ENCODE peak calls at places on chromosomes 11 and 22, in nine cellular contexts. G, Y, B, D, E, M, C, H and X are unnamed samples. For H3K4me1, the result is how much of the 10 kb centered on the place peaks cover.

GRCh38 chr11:95690100-95690499 is 99.5 kb downstream of the FAM76B start:
- DNase-seq in G (no peak), Y (no peak), B (no peak), D (no peak), E (no peak), M (no peak), C (no peak), H (no peak), X (no peak)

GRCh38 chr11:64306876-64307622 is 1.7 kb downstream of the ESRRA start:
- DNase-seq in G (peak), Y (no peak), B (peak), D (no peak), E (peak), M (no peak), C (peak), H (peak), X (no peak)

GRCh38 chr11:58024601-58025091 is 965 bp downstream of the OR9Q1 start:
- DNase-seq in G (peak), Y (no peak), B (peak), D (no peak), E (no peak), M (peak), C (no peak), H (no peak), X (no peak)

GRCh38 chr11:105377870-105378269 is 232.0 kb upstream of the GRIA4 start:
- DNase-seq in G (no peak), Y (no peak), B (no peak), D (no peak), E (no peak), M (no peak), C (no peak), H (no peak), X (no peak)

GRCh38 chr22:43812890-43813289 is 785 bp upstream of the EFCAB6 start:
- DNase-seq in G (no peak), Y (no peak), B (no peak), D (no peak), E (no peak), M (no peak), C (no peak), H (no peak), X (no peak)

GRCh38 chr11:101552893-101553292 is 30.9 kb downstream of the TRPC6 start:
- DNase-seq in G (no peak), Y (no peak), B (no peak), D (no peak), E (no peak), M (no peak), C (no peak), H (no peak), X (no peak)

GRCh38 chr11:129041611-129042018 is 98.9 kb upstream of the TP53AIP1 start:
- DNase-seq in G (no peak), Y (no peak), B (no peak), D (no peak), E (no peak), M (no peak), C (no peak), H (no peak), X (no peak)

GRCh38 chr11:99383628-99384300 is 363.0 kb downstream of the CNTN5 start:
- DNase-seq in G (no peak), Y (no peak), B (no peak), D (no peak), E (no peak), M (no peak), C (no peak), H (no peak), X (no peak)

GRCh38 chr11:87726511-87726910 is 448.7 kb downstream of the RAB38 start:
- DNase-seq in G (no peak), Y (no peak), B (no peak), D (no peak), E (no peak), M (no peak), C (no peak), H (no peak), X (no peak)

GRCh38 chr11:94767701-94768601 is at the start of gene AMOTL1:
- DNase-seq in G (peak), Y (peak), B (peak), D (peak), E (peak), M (peak), C (no peak), H (no peak), X (peak)

GRCh38 chr22:44384563-44384940 is 71.8 kb upstream of the SHISAL1 start:
- DNase-seq in G (no peak), Y (no peak), B (no peak), D (no peak), E (peak), M (no peak), C (no peak), H (no peak), X (no peak)

GRCh38 chr22:19524170-19525115 is at the start of gene CLDN5:
- DNase-seq in G (no peak), Y (no peak), B (no peak), D (peak), E (no peak), M (peak), C (no peak), H (no peak), X (no peak)

GRCh38 chr22:30304495-30305244 is 15.4 kb upstream of the CASTOR1 start:
- DNase-seq in G (peak), Y (no peak), B (peak), D (no peak), E (no peak), M (no peak), C (no peak), H (no peak), X (no peak)

GRCh38 chr11:15920856-15921629 is 435.3 kb downstream of the SOX6 start:
- DNase-seq in G (no peak), Y (no peak), B (no peak), D (no peak), E (no peak), M (no peak), C (no peak), H (no peak), X (no peak)

GRCh38 chr22:37708580-37709444 is 12.0 kb downstream of the TRIOBP start:
- DNase-seq in G (no peak), Y (no peak), B (no peak), D (no peak), E (no peak), M (no peak), C (no peak), H (no peak), X (no peak)

GRCh38 chr22:41563051-41563711 is 2.4 kb downstream of the CSDC2 start:
- DNase-seq in G (no peak), Y (no peak), B (no peak), D (peak), E (no peak), M (no peak), C (peak), H (no peak), X (no peak)

GRCh38 chr11:46480909-46481308 is 89.3 kb upstream of the CHRM4 start:
- DNase-seq in G (no peak), Y (no peak), B (no peak), D (no peak), E (no peak), M (no peak), C (no peak), H (no peak), X (no peak)

GRCh38 chr22:22920910-22921550 is 33.4 kb downstream of the IGLL5 start:
- DNase-seq in G (no peak), Y (no peak), B (no peak), D (no peak), E (no peak), M (no peak), C (no peak), H (no peak), X (no peak)

GRCh38 chr11:12455938-12456337 is 78.6 kb downstream of the PARVA start:
- DNase-seq in G (no peak), Y (no peak), B (no peak), D (no peak), E (no peak), M (no peak), C (no peak), H (no peak), X (no peak)

GRCh38 chr11:76574406-76574805 is 96.1 kb downstream of the LRRC32 start:
- DNase-seq in G (no peak), Y (no peak), B (no peak), D (no peak), E (no peak), M (no peak), C (no peak), H (no peak), X (no peak)

GRCh38 chr22:39136317-39136716 is 16.2 kb downstream of the CBX7 start:
- DNase-seq in G (no peak), Y (no peak), B (no peak), D (no peak), E (peak), M (no peak), C (no peak), H (no peak), X (no peak)

GRCh38 chr22:40491990-40492631 is 121.7 kb downstream of the SGSM3 start:
- DNase-seq in G (no peak), Y (no peak), B (no peak), D (peak), E (no peak), M (no peak), C (no peak), H (no peak), X (no peak)

DNA sequence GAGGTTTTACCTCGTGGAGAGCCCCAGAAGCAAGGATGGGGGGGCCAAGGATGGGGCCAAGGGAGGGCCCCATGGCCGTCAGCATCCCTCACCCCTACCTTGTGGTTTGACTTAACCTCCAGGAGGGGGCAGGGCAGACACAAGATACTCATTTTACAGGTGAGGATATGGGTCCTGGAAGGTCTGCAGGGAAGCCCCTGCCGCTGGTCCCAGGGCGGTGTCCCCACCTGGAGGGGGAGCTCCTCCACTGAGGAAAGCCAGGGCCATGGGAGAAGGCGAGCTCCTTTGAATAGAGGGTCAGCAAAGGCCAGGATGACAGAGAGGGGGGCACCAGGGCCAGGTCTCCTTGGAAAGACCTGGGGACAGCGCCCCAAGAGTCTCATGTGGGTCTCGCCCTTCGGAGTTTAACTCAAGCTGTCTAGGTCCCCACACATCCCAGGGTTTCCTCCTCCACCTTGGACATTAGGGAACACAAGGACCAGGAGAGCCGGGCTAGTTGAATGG is 5.9 kb upstream of the ADORA2A start:
- DNase-seq in G (no peak), Y (peak), B (no peak), D (peak), E (no peak), M (no peak), C (peak), H (no peak), X (no peak)
- H3K27ac ChIP-seq in G (no peak), Y (no peak), B (no peak), D (no peak), E (no peak), M (no peak), C (no peak), H (no peak), X (no peak)

GRCh38 chr11:11292839-11293238 is 60.2 kb downstream of the CSNK2A3 start:
- DNase-seq in G (no peak), Y (no peak), B (no peak), D (no peak), E (peak), M (no peak), C (no peak), H (no peak), X (no peak)

GRCh38 chr11:11293798-11294611 is 59.0 kb downstream of the CSNK2A3 start:
- DNase-seq in G (no peak), Y (no peak), B (no peak), D (no peak), E (peak), M (no peak), C (no peak), H (no peak), X (no peak)

GRCh38 chr11:11290354-11290753 is 62.7 kb downstream of the CSNK2A3 start:
- DNase-seq in G (no peak), Y (no peak), B (no peak), D (no peak), E (peak), M (no peak), C (no peak), H (no peak), X (no peak)

GRCh38 chr11:11288972-11289616 is 64.0 kb downstream of the CSNK2A3 start:
- DNase-seq in G (no peak), Y (no peak), B (no peak), D (no peak), E (peak), M (no peak), C (no peak), H (no peak), X (no peak)

GRCh38 chr11:11291432-11292015 is 61.5 kb downstream of the CSNK2A3 start:
- DNase-seq in G (no peak), Y (no peak), B (no peak), D (no peak), E (peak), M (no peak), C (peak), H (no peak), X (no peak)
- TF ChIP-seq POLR2AphosphoS5 in G (no peak), Y (no peak), B (no peak), D (no peak), E (no peak), M (no peak), C (no peak), H (no peak), X (no peak)

GRCh38 chr22:50545522-50546325 is at the start of gene KLHDC7B:
- DNase-seq in G (no peak), Y (no peak), B (no peak), D (no peak), E (no peak), M (no peak), C (no peak), H (no peak), X (no peak)

GRCh38 chr22:50544078-50544745 is 1.5 kb upstream of the KLHDC7B start:
- DNase-seq in G (peak), Y (no peak), B (peak), D (peak), E (peak), M (no peak), C (no peak), H (no peak), X (no peak)

GRCh38 chr22:50544746-50545253 is 899 bp upstream of the KLHDC7B start:
- DNase-seq in G (peak), Y (no peak), B (peak), D (no peak), E (no peak), M (no peak), C (no peak), H (no peak), X (no peak)

GRCh38 chr22:50540352-50540751 is 5.3 kb upstream of the KLHDC7B start:
- DNase-seq in G (no peak), Y (no peak), B (no peak), D (no peak), E (no peak), M (no peak), C (no peak), H (no peak), X (no peak)

DNA sequence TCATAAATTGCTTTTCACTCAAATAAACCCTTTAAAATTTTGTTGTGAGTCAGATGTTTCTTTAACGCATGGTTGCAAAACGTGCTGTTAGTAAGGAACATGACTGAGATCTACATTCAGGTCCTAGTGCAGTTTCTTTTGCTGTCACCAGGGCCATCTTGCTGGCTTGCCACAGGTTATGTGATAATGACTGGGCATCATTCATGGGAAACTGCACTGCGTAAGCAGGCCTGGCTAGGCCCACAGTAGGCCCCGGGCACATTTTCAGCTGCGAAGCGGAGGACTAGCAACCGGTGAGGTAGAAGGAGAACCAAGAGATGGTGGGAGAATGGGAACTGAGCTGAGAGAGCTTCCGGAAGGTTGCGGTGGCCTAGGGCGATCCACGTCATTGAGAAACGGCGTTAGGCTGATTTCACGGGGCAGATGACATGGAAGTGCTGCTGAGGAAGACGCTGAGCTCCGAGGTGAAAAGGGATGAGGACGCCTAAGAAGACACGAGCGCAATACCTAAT is 3.2 kb upstream of the KLHDC7B start:
- DNase-seq in G (peak), Y (no peak), B (no peak), D (no peak), E (no peak), M (no peak), C (no peak), H (no peak), X (no peak)
- H3K4me1 ChIP-seq in G (half or more), Y (under half), B (under half), D (under half), E (under half), M (under half), C (under half), H (half or more), X (under half)

GRCh38 chr11:119974051-119974450 is 163.9 kb downstream of the TRIM29 start:
- DNase-seq in G (no peak), Y (no peak), B (no peak), D (no peak), E (no peak), M (no peak), C (no peak), H (no peak), X (no peak)

GRCh38 chr11:119975561-119976152 is 162.3 kb downstream of the TRIM29 start:
- DNase-seq in G (no peak), Y (no peak), B (no peak), D (peak), E (no peak), M (no peak), C (no peak), H (no peak), X (no peak)

GRCh38 chr11:119974467-119974866 is 163.4 kb downstream of the TRIM29 start:
- DNase-seq in G (no peak), Y (no peak), B (no peak), D (no peak), E (no peak), M (no peak), C (no peak), H (no peak), X (no peak)

GRCh38 chr11:119972281-119972680 is 165.6 kb downstream of the TRIM29 start:
- DNase-seq in G (no peak), Y (no peak), B (no peak), D (no peak), E (no peak), M (no peak), C (no peak), H (no peak), X (no peak)

DNA sequence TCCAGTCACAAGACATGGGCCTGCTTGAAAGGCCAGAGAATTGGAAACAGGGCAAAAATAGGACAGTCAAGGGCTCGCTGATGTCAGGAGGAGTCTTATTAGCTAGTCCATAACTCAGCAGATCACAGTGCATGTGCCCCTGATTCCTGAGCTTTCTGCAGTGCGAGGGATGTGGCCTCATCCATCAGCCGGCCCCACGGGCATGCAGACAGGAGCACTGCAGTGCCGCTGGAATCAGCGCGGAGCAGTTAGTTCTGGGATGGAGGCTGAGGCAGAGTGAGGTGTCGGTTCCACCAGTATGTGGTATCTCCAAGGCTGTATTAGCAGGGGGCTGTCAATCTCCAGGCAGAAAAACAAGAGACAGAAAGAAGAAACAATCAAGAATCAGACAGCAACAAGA is 167.3 kb downstream of the TRIM29 start:
- DNase-seq in G (no peak), Y (no peak), B (no peak), D (no peak), E (no peak), M (no peak), C (no peak), H (no peak), X (no peak)
- H3K27ac ChIP-seq in G (no peak), Y (no peak), B (no peak), D (no peak), E (no peak), M (no peak), C (no peak), H (no peak), X (no peak)

GRCh38 chr11:114178656-114179055 is 117.5 kb upstream of the NNMT start:
- DNase-seq in G (no peak), Y (no peak), B (no peak), D (no peak), E (no peak), M (no peak), C (no peak), H (no peak), X (no peak)

GRCh38 chr11:114181752-114182151 is 114.4 kb upstream of the NNMT start:
- DNase-seq in G (no peak), Y (no peak), B (no peak), D (no peak), E (no peak), M (no peak), C (no peak), H (no peak), X (no peak)

GRCh38 chr11:114181195-114181594 is 115.0 kb upstream of the NNMT start:
- DNase-seq in G (no peak), Y (no peak), B (no peak), D (no peak), E (no peak), M (no peak), C (no peak), H (no peak), X (no peak)

GRCh38 chr11:114180301-114181055 is 115.7 kb upstream of the NNMT start:
- DNase-seq in G (peak), Y (no peak), B (peak), D (peak), E (no peak), M (no peak), C (peak), H (no peak), X (no peak)

GRCh38 chr11:114179234-114179941 is 116.8 kb upstream of the NNMT start:
- DNase-seq in G (peak), Y (no peak), B (peak), D (no peak), E (peak), M (peak), C (no peak), H (peak), X (peak)
- TF ChIP-seq POLR2AphosphoS5 in G (peak), Y (no peak), B (peak), D (no peak), E (peak), M (peak), C (no peak), H (peak), X (no peak)

DNA sequence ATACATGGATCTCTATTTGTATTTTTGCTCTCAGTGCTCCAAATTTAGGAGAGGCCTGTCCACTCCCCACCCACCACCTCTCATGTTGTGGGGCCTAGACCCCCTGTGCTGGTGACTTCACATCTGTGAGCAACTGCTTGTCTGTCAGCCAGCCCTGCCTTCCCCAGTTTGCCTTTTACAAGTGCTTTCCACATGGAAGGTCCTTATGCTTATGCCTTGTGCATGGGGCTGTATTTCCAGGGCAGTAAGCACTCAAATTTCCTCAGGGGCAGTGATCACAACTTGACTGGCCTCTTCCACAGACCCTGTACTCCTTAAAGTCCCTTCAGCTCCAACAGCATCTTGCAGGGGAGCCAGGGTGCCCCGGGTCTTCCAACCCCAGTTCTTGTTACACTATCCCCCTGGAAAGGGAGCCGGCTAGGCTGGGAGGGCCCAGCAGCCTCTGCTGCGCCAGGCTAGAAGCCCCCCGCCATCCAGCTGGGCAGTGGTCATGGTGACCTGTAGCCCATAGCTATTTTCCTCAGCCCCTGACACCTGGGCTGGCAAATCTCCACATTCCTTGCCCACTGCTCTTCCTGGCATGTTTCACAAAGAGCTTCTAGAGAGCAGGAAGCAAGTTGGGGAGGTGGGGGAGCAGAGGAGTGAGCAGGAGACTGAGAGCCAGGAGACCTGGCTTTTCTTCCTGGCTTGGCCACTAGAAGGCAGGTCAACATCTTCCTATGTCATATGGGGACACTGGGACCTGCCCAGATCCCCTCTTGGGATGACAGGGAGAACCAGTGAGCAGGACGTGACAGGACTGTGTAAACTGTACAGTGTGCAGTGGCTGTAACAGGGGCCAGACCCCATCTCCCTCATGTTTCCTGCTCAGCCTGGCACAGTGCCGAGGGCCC is 29.7 kb downstream of the GDPD5 start:
- DNase-seq in G (no peak), Y (no peak), B (no peak), D (peak), E (no peak), M (no peak), C (peak), H (no peak), X (no peak)
- H3K4me1 ChIP-seq in G (under half), Y (under half), B (under half), D (under half), E (under half), M (under half), C (half or more), H (under half), X (under half)